ENCODE peak calls at places on chromosome 22, in nine cellular contexts. B is natural killer cell; H is CD4-positive, alpha-beta T cell; S is MCF 10A; N is K562; M is GM10248; Y is A549; G is nephron progenitor cell; L is endothelial cell. Z is an unnamed sample.

GRCh38 chr22:49512471-49512870 is 315.2 kb downstream of the BRD1 start:
- DNase-seq in G (no peak), S (no peak), B (no peak), L (no peak), Y (no peak), N (no peak), M (no peak), H (no peak), Z (no peak)

GRCh38 chr22:47734511-47734910 is 972.1 kb downstream of the TBC1D22A start:
- DNase-seq in L (no peak), S (no peak), G (no peak), Y (no peak), B (no peak), M (no peak), H (no peak), N (no peak), Z (no peak)

GRCh38 chr22:22410121-22410520 is 98.4 kb downstream of the ZNF280B start:
- DNase-seq in M (no peak), N (no peak), Y (no peak), H (no peak), B (no peak), S (no peak), G (no peak), L (no peak), Z (no peak)

GRCh38 chr22:22684605-22685561 is 40.5 kb downstream of the GGTLC2 start:
- DNase-seq in N (peak), S (peak), B (no peak), H (no peak), L (peak), M (peak), Y (no peak), G (peak), Z (peak)

GRCh38 chr22:27075891-27076290 is 418.5 kb downstream of the MIAT start:
- DNase-seq in Y (no peak), N (no peak), G (no peak), S (no peak), B (no peak), L (no peak), H (no peak), M (no peak), Z (no peak)

GRCh38 chr22:39396797-39397195 is 2.8 kb upstream of the TAB1 start:
- DNase-seq in H (no peak), G (no peak), B (no peak), M (no peak), Y (no peak), L (no peak), S (no peak), N (peak), Z (no peak)

GRCh38 chr22:42132457-42132856 is 1.8 kb upstream of the CYP2D6 start:
- DNase-seq in B (no peak), M (no peak), G (no peak), N (no peak), H (no peak), Y (no peak), L (no peak), S (no peak), Z (no peak)

GRCh38 chr22:30806391-30806861 is 111.8 kb downstream of the OSBP2 start:
- DNase-seq in G (peak), S (peak), L (no peak), N (peak), H (no peak), M (no peak), Y (no peak), B (no peak), Z (peak)

GRCh38 chr22:19523240-19524169 is 705 bp downstream of the CLDN5 start:
- DNase-seq in G (peak), N (no peak), S (no peak), M (peak), L (peak), Y (no peak), B (no peak), H (no peak), Z (no peak)

GRCh38 chr22:18998998-18999397 is 62.9 kb upstream of the PRODH start:
- DNase-seq in M (no peak), Y (no peak), S (peak), H (no peak), B (no peak), L (peak), G (peak), N (peak), Z (no peak)

GRCh38 chr22:20155330-20156041 is 4.6 kb upstream of the CCDC188 start:
- DNase-seq in M (no peak), S (peak), G (no peak), H (no peak), B (no peak), N (no peak), Y (no peak), L (no peak), Z (no peak)

GRCh38 chr22:23161574-23161973 is 16.3 kb downstream of the RAB36 start:
- DNase-seq in N (no peak), B (no peak), M (no peak), S (no peak), L (no peak), H (no peak), G (no peak), Y (no peak), Z (no peak)

GRCh38 chr22:27990451-27990840 is 71.4 kb upstream of the PITPNB start:
- DNase-seq in S (no peak), L (no peak), B (peak), H (no peak), Y (no peak), N (no peak), M (no peak), G (no peak), Z (no peak)

GRCh38 chr22:25976346-25976745 is 192.9 kb upstream of the SEZ6L start:
- DNase-seq in S (no peak), G (no peak), N (no peak), Y (no peak), M (no peak), H (no peak), L (no peak), B (no peak), Z (no peak)

GRCh38 chr22:50274311-50274710 is 4.1 kb upstream of the MAPK11 start:
- DNase-seq in H (peak), S (peak), Y (peak), B (peak), M (peak), L (no peak), N (peak), G (peak), Z (peak)

GRCh38 chr22:24938741-24939341 is 7.7 kb downstream of the LHFPL7 start:
- DNase-seq in M (peak), S (peak), Y (peak), H (no peak), B (no peak), G (peak), L (peak), N (peak), Z (peak)

GRCh38 chr22:46947516-46948260 is 185.2 kb downstream of the TBC1D22A start:
- DNase-seq in H (no peak), G (no peak), B (no peak), Y (no peak), M (no peak), N (no peak), L (no peak), S (no peak), Z (no peak)

GRCh38 chr22:43253839-43254238 is 66.9 kb upstream of the TTLL12 start:
- DNase-seq in L (no peak), N (no peak), Y (no peak), M (no peak), B (no peak), S (no peak), H (no peak), G (no peak), Z (no peak)

GRCh38 chr22:20062043-20062765 is 17.8 kb upstream of the DGCR8 start:
- DNase-seq in G (no peak), B (no peak), L (no peak), H (no peak), Y (no peak), M (no peak), S (no peak), N (no peak), Z (no peak)

GRCh38 chr22:37624017-37624365 is 15.4 kb downstream of the GGA1 start:
- DNase-seq in N (no peak), M (no peak), G (no peak), B (no peak), H (no peak), S (peak), Y (no peak), L (no peak), Z (no peak)

GRCh38 chr22:25564979-25565677 is 653 bp downstream of the GRK3 start:
- DNase-seq in M (no peak), B (no peak), S (peak), H (no peak), N (peak), Y (peak), G (no peak), L (no peak), Z (no peak)

GRCh38 chr22:19892925-19893324 is 38.3 kb upstream of the GNB1L start:
- DNase-seq in Y (no peak), G (peak), S (no peak), N (no peak), H (no peak), L (no peak), B (no peak), M (no peak), Z (no peak)

GRCh38 chr22:32502346-32502745 is 27.7 kb downstream of the FBXO7 start:
- DNase-seq in B (no peak), G (no peak), Y (no peak), N (no peak), L (no peak), S (no peak), M (no peak), H (no peak), Z (no peak)

GRCh38 chr22:48515571-48516200 is 1312.0 kb downstream of the BRD1 start:
- DNase-seq in M (no peak), S (no peak), G (no peak), H (no peak), B (no peak), Y (no peak), L (no peak), N (no peak), Z (no peak)

GRCh38 chr22:32987081-32987631 is 71.0 kb downstream of the SYN3 start:
- DNase-seq in H (no peak), G (no peak), L (no peak), S (peak), Y (no peak), N (no peak), M (no peak), B (no peak), Z (no peak)

GRCh38 chr22:23452231-23453010 is 127.7 kb downstream of the IGLL1 start:
- DNase-seq in G (no peak), N (no peak), M (no peak), S (no peak), H (no peak), L (no peak), Y (no peak), B (no peak), Z (no peak)

GRCh38 chr22:38953091-38953490 is 4.3 kb upstream of the APOBEC3A start:
- DNase-seq in S (no peak), G (no peak), N (no peak), L (no peak), B (no peak), Y (no peak), M (no peak), H (no peak), Z (no peak)

GRCh38 chr22:38871360-38872171 is 450 bp downstream of the CBX6 start:
- DNase-seq in B (no peak), Y (no peak), M (no peak), N (peak), L (no peak), H (no peak), G (peak), S (no peak), Z (no peak)

GRCh38 chr22:47422736-47423135 is 660.3 kb downstream of the TBC1D22A start:
- DNase-seq in N (no peak), H (no peak), L (no peak), M (no peak), G (no peak), B (no peak), Y (no peak), S (no peak), Z (no peak)

DNA sequence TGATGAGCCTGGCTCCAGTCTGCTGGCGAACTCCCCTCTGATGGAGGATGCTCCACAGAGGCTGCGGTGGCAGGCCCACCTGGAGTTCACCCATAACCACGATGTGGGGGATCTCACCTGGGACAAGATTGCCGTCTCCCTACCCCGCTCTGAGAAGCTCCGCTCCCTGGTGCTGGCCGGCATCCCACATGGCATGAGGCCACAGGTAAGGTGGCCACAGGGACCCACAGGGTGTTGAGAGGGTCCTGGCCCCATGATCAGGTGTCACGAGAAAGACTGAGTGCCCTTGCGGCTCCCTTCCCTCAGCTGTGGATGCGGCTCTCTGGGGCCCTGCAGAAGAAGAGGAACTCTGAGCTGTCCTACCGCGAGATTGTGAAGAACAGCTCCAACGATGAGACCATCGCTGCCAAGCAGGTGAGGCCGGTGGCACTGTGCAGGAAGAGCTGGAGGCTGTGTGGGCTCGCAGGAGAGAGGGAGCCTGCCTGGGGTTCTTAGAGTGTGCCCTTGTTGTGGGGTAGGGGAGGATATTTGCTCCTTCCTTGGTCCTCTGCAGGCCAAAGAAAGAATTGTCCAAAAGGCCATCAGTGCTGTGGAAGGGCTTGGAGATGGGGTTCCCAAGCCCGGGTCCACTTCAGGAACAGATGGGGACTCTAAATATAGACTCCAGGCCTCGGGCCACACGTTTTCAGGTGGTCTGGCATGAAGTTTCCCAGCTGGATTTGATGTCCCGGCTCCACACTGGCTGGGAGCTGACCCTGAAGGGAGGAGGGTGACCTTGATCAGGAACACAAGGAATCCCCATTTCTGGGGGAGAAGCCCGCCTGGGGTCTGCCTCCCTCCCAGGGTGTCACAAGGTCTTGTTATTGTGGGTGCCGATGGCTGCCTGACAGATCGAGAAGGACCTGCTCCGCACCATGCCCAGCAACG is 34.1 kb downstream of the SGSM3 start:
- DNase-seq in Y (no peak), N (no peak), S (no peak), B (no peak), H (no peak), L (no peak), M (no peak), G (no peak), Z (no peak)
- TF ChIP-seq CTCF in Y (no peak), N (no peak), S (no peak), B (no peak), H (no peak), L (no peak), M (no peak), G (no peak), Z (no peak)

GRCh38 chr22:17867160-17867785 is 93.0 kb upstream of the BID start:
- DNase-seq in Y (no peak), H (no peak), G (no peak), M (no peak), B (no peak), N (peak), S (no peak), L (no peak), Z (no peak)
- TF ChIP-seq CTCF in Y (no peak), H (no peak), G (no peak), M (no peak), B (no peak), N (no peak), S (no peak), L (no peak), Z (no peak)

GRCh38 chr22:36409911-36410756 is 22.4 kb upstream of the MYH9 start:
- DNase-seq in Y (no peak), H (peak), M (peak), N (peak), B (peak), S (peak), G (peak), L (peak), Z (no peak)
- TF ChIP-seq CTCF in Y (no peak), H (no peak), M (no peak), N (no peak), B (no peak), S (no peak), G (no peak), L (peak), Z (no peak)

GRCh38 chr22:44368611-44369010 is 55.9 kb upstream of the SHISAL1 start:
- DNase-seq in M (no peak), G (no peak), N (no peak), Y (no peak), B (no peak), L (no peak), S (no peak), H (no peak), Z (no peak)
- TF ChIP-seq CTCF in M (no peak), G (no peak), N (no peak), Y (no peak), B (no peak), L (no peak), S (no peak), H (no peak), Z (no peak)

Z was measured in HFFc6.